ENCODE peak calls at places on chromosomes 4 and X, in five cellular contexts. I is cardiac muscle cell; V is IMR-90; M is CD8-positive, alpha-beta memory T cell; C is adrenal gland. T is an unnamed sample. For H3K36me3, the result is how much of the 10 kb centered on the place peaks cover.

GRCh38 chrX:153844509-153845082 is 14.3 kb upstream of the PDZD4 start:
- DNase-seq in M (no peak), V (no peak), C (no peak), I (no peak), T (no peak)

GRCh38 chr4:48968814-48969213 is 17.3 kb upstream of the CWH43 start:
- DNase-seq in I (no peak), M (no peak), C (no peak), V (peak), T (peak)

GRCh38 chr4:186536285-186536684 is 19.1 kb downstream of the MTNR1A start:
- DNase-seq in I (no peak), V (no peak), M (no peak), C (no peak), T (no peak)

GRCh38 chr4:109243871-109244270 is 58.6 kb downstream of the COL25A1 start:
- DNase-seq in I (no peak), C (no peak), V (no peak), M (no peak), T (no peak)

GRCh38 chrX:106159861-106160282 is 8.2 kb upstream of the PWWP3B start:
- DNase-seq in C (no peak), V (no peak), I (no peak), M (no peak), T (no peak)

GRCh38 chrX:137926090-137926489 is 360.2 kb downstream of the ZIC3 start:
- DNase-seq in I (peak), M (no peak), C (no peak), V (no peak), T (no peak)

GRCh38 chr4:87707279-87707918 is 57.3 kb downstream of the DMP1 start:
- DNase-seq in I (no peak), V (no peak), C (no peak), M (no peak), T (no peak)

GRCh38 chr4:159048166-159048886 is 54.6 kb upstream of the RAPGEF2 start:
- DNase-seq in V (peak), I (peak), M (no peak), C (peak), T (peak)

GRCh38 chrX:102154900-102155805 is 624 bp downstream of the BEX5 start:
- DNase-seq in V (no peak), M (peak), I (peak), C (no peak), T (no peak)

GRCh38 chrX:40154853-40155616 is 57.3 kb upstream of the BCOR start:
- DNase-seq in C (peak), M (no peak), V (peak), I (peak), T (no peak)

GRCh38 chr4:174041555-174042110 is 241.8 kb downstream of the FBXO8 start:
- DNase-seq in I (peak), M (no peak), C (no peak), V (no peak), T (no peak)

GRCh38 chr4:149426461-149426860 is 389.2 kb downstream of the IQCM start:
- DNase-seq in I (no peak), C (no peak), M (no peak), V (peak), T (peak)

GRCh38 chr4:99946346-99947189 is at the start of gene DNAJB14:
- DNase-seq in C (peak), M (peak), I (peak), V (peak), T (peak)

GRCh38 chrX:103685396-103685795 is 1.1 kb downstream of the MORF4L2 start:
- DNase-seq in I (no peak), V (no peak), C (no peak), M (no peak), T (no peak)

GRCh38 chr4:78923459-78924312 is 15.6 kb downstream of the PAQR3 start:
- DNase-seq in V (no peak), M (no peak), I (no peak), C (no peak), T (no peak)

GRCh38 chrX:41732260-41732659 is 8.3 kb downstream of the GPR82 start:
- DNase-seq in I (no peak), M (no peak), C (no peak), V (no peak), T (no peak)

GRCh38 chr4:3809451-3810110 is 43.4 kb downstream of the ADRA2C start:
- DNase-seq in C (no peak), M (no peak), V (no peak), I (no peak), T (no peak)

GRCh38 chr4:2261110-2261852 is 628 bp downstream of the MXD4 start:
- DNase-seq in V (peak), C (peak), M (peak), I (peak), T (peak)

GRCh38 chr4:72538006-72538405 is 31.0 kb downstream of the ADAMTS3 start:
- DNase-seq in M (no peak), C (no peak), I (no peak), V (no peak), T (no peak)

GRCh38 chrX:56000169-56000568 is 232.0 kb upstream of the KLF8 start:
- DNase-seq in I (no peak), M (no peak), V (no peak), C (no peak), T (no peak)

GRCh38 chr4:99863-100262 is 24.4 kb upstream of the ZNF718 start:
- DNase-seq in M (no peak), C (no peak), I (no peak), V (no peak), T (no peak)

GRCh38 chrX:150692296-150692695 is 900 bp upstream of the MTMR1 start:
- DNase-seq in V (no peak), C (no peak), I (no peak), M (no peak), T (no peak)

GRCh38 chr4:108168672-108169562 is at the start of gene LEF1:
- DNase-seq in C (peak), V (peak), I (peak), M (peak), T (peak)

GRCh38 chrX:26070882-26071281 is 67.3 kb upstream of the MAGEB18 start:
- DNase-seq in M (no peak), C (no peak), I (no peak), V (no peak), T (no peak)

GRCh38 chr4:175377203-175377602 is 434.9 kb downstream of the GPM6A start:
- DNase-seq in M (no peak), C (no peak), I (no peak), V (no peak), T (no peak)

GRCh38 chrX:96889726-96890125 is 6.0 kb downstream of the RPA4 start:
- DNase-seq in C (no peak), V (no peak), I (no peak), M (no peak), T (no peak)

GRCh38 chr4:153018716-153019115 is 82.6 kb downstream of the FHDC1 start:
- DNase-seq in C (no peak), I (no peak), V (no peak), M (no peak), T (no peak)

GRCh38 chrX:107628662-107629532 is 587 bp downstream of the PRPS1 start:
- DNase-seq in I (peak), V (peak), C (peak), M (peak), T (peak)

GRCh38 chrX:132842839-132843238 is 115.6 kb downstream of the HS6ST2 start:
- DNase-seq in C (no peak), I (no peak), V (no peak), M (no peak), T (no peak)

GRCh38 chrX:17826609-17827496 is 34.2 kb downstream of the RAI2 start:
- DNase-seq in C (no peak), V (no peak), M (no peak), I (no peak), T (no peak)

GRCh38 chrX:48761674-48762471 is at the start of gene GLOD5:
- DNase-seq in C (peak), M (no peak), V (no peak), I (peak), T (no peak)

GRCh38 chr4:46274717-46275116 is 115.2 kb downstream of the GABRA2 start:
- DNase-seq in I (peak), M (no peak), C (no peak), V (no peak), T (no peak)

GRCh38 chr4:149311076-149311475 is 504.6 kb downstream of the IQCM start:
- DNase-seq in C (no peak), M (no peak), I (no peak), V (no peak), T (no peak)

GRCh38 chrX:53089224-53089842 is 4.6 kb upstream of the KANTR start:
- DNase-seq in I (peak), C (peak), M (peak), V (peak), T (peak)

GRCh38 chr4:74109116-74109791 is 10.3 kb upstream of the CXCL2 start:
- DNase-seq in I (peak), C (peak), V (peak), M (no peak), T (peak)

GRCh38 chr4:109079177-109079576 is 223.3 kb downstream of the COL25A1 start:
- DNase-seq in V (peak), M (no peak), I (no peak), C (no peak), T (no peak)

GRCh38 chr4:187167126-187167525 is 443.5 kb upstream of the FAT1 start:
- DNase-seq in M (no peak), C (no peak), V (no peak), I (no peak), T (no peak)

GRCh38 chr4:7018281-7018680 is 24.9 kb upstream of the TADA2B start:
- DNase-seq in M (no peak), I (no peak), V (no peak), C (no peak), T (no peak)
- H3K36me3 ChIP-seq in M (under half), I (under half), V (under half), C (under half), T (under half)

GRCh38 chrX:10576777-10577444 is 43.5 kb downstream of the MID1 start:
- DNase-seq in I (no peak), V (no peak), M (no peak), C (no peak), T (no peak)
- H3K4me3 ChIP-seq in I (no peak), V (no peak), M (no peak), C (no peak), T (no peak)

DNA sequence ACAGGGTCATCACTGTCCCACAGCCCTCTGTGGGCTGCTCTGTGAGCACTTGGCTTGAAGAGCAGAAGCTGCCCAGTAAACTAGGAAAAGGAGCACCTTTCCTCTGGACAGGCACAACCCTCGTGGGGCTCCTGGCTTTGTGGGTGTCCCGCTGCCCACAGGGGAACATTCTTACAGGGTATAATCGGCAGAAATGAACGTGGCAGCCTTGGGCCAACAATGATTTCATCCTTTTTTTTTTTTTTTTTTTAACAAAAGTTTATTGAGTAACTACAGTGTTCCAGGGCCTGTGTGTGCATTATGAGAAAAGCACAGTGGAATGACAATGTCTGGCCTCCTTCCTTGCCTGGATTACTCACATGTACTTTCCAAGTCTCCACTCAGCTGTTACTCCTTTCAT is 197.2 kb downstream of the PDGFC start:
- DNase-seq in V (peak), I (no peak), M (no peak), C (peak), T (peak)
- H3K27ac ChIP-seq in V (peak), I (no peak), M (no peak), C (peak), T (peak)

GRCh38 chrX:72269671-72270251 is 7.3 kb downstream of the RPS4X start:
- DNase-seq in I (no peak), M (no peak), C (peak), V (peak), T (peak)
- H3K36me3 ChIP-seq in I (under half), M (under half), C (under half), V (half or more), T (under half)